ENCODE peak calls at places on chromosomes 11 and 22, in five cellular contexts. H is NCI-H82, W is transverse colon, M is A172, R is brain microvascular endothelial cell. N is an unnamed sample.

GRCh38 chr11:29319231-29319630 is 697.6 kb downstream of the KCNA4 start:
- DNase-seq in H (no peak), M (peak), R (no peak), W (no peak), N (no peak)

GRCh38 chr11:75292943-75293342 is 52.4 kb downstream of the TPBGL start:
- DNase-seq in H (no peak), R (no peak), W (no peak), M (no peak), N (no peak)

GRCh38 chr22:23520875-23521441 is 59.1 kb downstream of the IGLL1 start:
- DNase-seq in W (no peak), M (no peak), H (peak), R (peak), N (no peak)

GRCh38 chr11:1888811-1889526 is 2.7 kb downstream of the PRR33 start:
- DNase-seq in M (no peak), H (no peak), R (no peak), W (peak), N (no peak)

GRCh38 chr11:69378303-69379141 is 84.6 kb downstream of the MYEOV start:
- DNase-seq in H (no peak), R (no peak), M (no peak), W (peak), N (no peak)

GRCh38 chr11:96782632-96783031 is 392.8 kb downstream of the JRKL start:
- DNase-seq in H (no peak), W (no peak), R (no peak), M (no peak), N (no peak)

GRCh38 chr22:20758688-20759087 is 15.2 kb upstream of the SERPIND1 start:
- DNase-seq in W (no peak), R (no peak), H (peak), M (no peak), N (no peak)

GRCh38 chr22:31828739-31829138 is 74.9 kb downstream of the DEPDC5 start:
- DNase-seq in M (no peak), H (no peak), R (peak), W (no peak), N (no peak)

GRCh38 chr11:1836011-1836945 is 1.5 kb downstream of the SYT8 start:
- DNase-seq in R (no peak), M (no peak), W (no peak), H (no peak), N (no peak)

GRCh38 chr22:22866381-22867111 is 21.1 kb upstream of the IGLL5 start:
- DNase-seq in M (no peak), H (no peak), W (no peak), R (no peak), N (no peak)

N was measured in Caki2.